ENCODE peak calls at places on chromosomes 7 and 10, in six cellular contexts. O is fibroblast of mammary gland, A is pancreas, K is bronchial epithelial cell, F is breast epithelium, V is body of pancreas. W is an unnamed sample.

GRCh38 chr10:68099736-68100135 is 9.6 kb upstream of the MYPN start:
- DNase-seq in K (peak; percentile 45), V (no peak), F (no peak), O (peak; percentile 85), A (no peak), W (peak; percentile 57)

GRCh38 chr10:77036993-77037734 is 600.4 kb downstream of the KCNMA1 start:
- DNase-seq in O (peak; percentile 22), F (no peak), K (peak; percentile 40), A (no peak), V (no peak), W (peak; percentile 53)

GRCh38 chr7:30543815-30544525 is 39.3 kb upstream of the GGCT start:
- DNase-seq in O (no peak), A (no peak), F (no peak), K (no peak), V (no peak), W (no peak)

GRCh38 chr7:129793506-129794310 is 159.1 kb downstream of the UBE2H start:
- DNase-seq in K (no peak), V (no peak), O (no peak), A (peak; percentile 33), F (no peak), W (no peak)

GRCh38 chr10:118259288-118259906 is 82.7 kb downstream of the FAM204A start:
- DNase-seq in O (peak; percentile 42), F (no peak), A (peak; percentile 62), K (peak; percentile 19), V (peak; percentile 48), W (peak; percentile 63)

GRCh38 chr7:50632561-50633413 is 67.6 kb upstream of the DDC start:
- DNase-seq in A (no peak), F (no peak), K (peak; percentile 45), V (peak; percentile 62), O (peak; percentile 56), W (peak; percentile 63)

GRCh38 chr7:47422631-47423030 is 159.3 kb downstream of the TNS3 start:
- DNase-seq in K (no peak), O (no peak), A (no peak), V (no peak), F (no peak), W (no peak)

GRCh38 chr7:42055171-42055570 is 181.8 kb downstream of the GLI3 start:
- DNase-seq in O (no peak), V (no peak), K (no peak), F (no peak), A (no peak), W (no peak)

GRCh38 chr10:79070091-79070610 is 1.4 kb downstream of the ZMIZ1 start:
- DNase-seq in V (peak; percentile 57), K (no peak), A (peak; percentile 79), F (no peak), O (no peak), W (no peak)

GRCh38 chr10:68981074-68981473 is 7.5 kb upstream of the KIFBP start:
- DNase-seq in A (no peak), O (peak; percentile 25), V (no peak), F (no peak), K (no peak), W (peak; percentile 11)

GRCh38 chr7:46972205-46972604 is 609.7 kb downstream of the TNS3 start:
- DNase-seq in A (no peak), K (peak; percentile 79), F (no peak), O (peak; percentile 69), V (no peak), W (peak; percentile 73)

GRCh38 chr7:20364815-20365214 is 34.1 kb downstream of the ITGB8 start:
- DNase-seq in A (no peak), O (no peak), F (no peak), V (no peak), K (no peak), W (no peak)

GRCh38 chr7:80935971-80936370 is 17.1 kb upstream of the SEMA3C start:
- DNase-seq in F (no peak), K (no peak), A (no peak), V (no peak), O (no peak), W (no peak)

GRCh38 chr7:101633516-101633915 is 4.4 kb upstream of the MYL10 start:
- DNase-seq in K (no peak), V (no peak), A (no peak), F (no peak), O (no peak), W (no peak)

GRCh38 chr7:42237162-42237821 is at the start of gene GLI3:
- DNase-seq in O (peak; percentile 93), K (peak; percentile 81), F (peak; percentile 85), A (peak; percentile 72), V (peak; percentile 53), W (peak; percentile 93)

GRCh38 chr10:23100331-23101030 is 5.1 kb downstream of the MSRB2 start:
- DNase-seq in K (no peak), V (no peak), F (no peak), A (no peak), O (no peak), W (no peak)

GRCh38 chr10:7529638-7530037 is 118.8 kb upstream of the SFMBT2 start:
- DNase-seq in O (no peak), K (peak; percentile 2), A (no peak), F (no peak), V (no peak), W (peak; percentile 22)

GRCh38 chr7:88927-89921 is 103.1 kb upstream of the FAM20C start:
- DNase-seq in F (no peak), O (peak; percentile 98), V (peak; percentile 35), K (peak; percentile 77), A (no peak), W (peak; percentile 69)

GRCh38 chr7:127158659-127159058 is 94.1 kb downstream of the GRM8 start:
- DNase-seq in V (no peak), F (no peak), K (peak; percentile 1), O (no peak), A (no peak), W (peak; percentile 4)

GRCh38 chr10:124685251-124685650 is 58.9 kb downstream of the FAM53B start:
- DNase-seq in A (no peak), O (no peak), F (no peak), K (no peak), V (no peak), W (no peak)

GRCh38 chr10:132563485-132564248 is 26.1 kb downstream of the INPP5A start:
- DNase-seq in A (no peak), K (no peak), F (no peak), V (no peak), O (peak; percentile 29), W (no peak)
- TF ChIP-seq CTCF in A (no peak), K (no peak), F (no peak), V (no peak), O (no peak), W (no peak)

GRCh38 chr10:123140164-123140982 is 4.6 kb downstream of the HMX3 start:
- DNase-seq in A (no peak), F (no peak), V (no peak), O (no peak), K (no peak), W (no peak)
- TF ChIP-seq CTCF in A (no peak), F (no peak), V (no peak), O (peak; percentile 4), K (peak; percentile 29), W (no peak)

DNA sequence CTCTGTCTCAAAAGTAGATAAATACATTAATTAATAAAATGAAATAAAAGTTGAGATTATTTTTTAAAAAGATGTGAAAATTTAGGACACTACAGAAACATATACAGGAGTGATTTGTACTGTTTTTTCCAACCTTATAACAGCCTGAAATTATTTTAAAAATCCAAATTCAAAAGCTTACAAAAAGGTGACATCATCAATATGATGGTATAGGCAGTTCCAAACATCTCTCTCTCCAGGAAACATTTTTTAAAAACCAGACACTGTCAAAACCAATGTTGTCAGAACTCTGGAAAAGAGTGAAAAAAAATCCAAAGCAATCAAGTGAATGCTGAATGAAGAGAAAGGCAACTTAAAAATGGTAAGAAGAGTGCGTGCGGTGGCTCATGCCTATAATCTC is 76.7 kb downstream of the HHEX start:
- DNase-seq in O (no peak), K (no peak), F (no peak), A (no peak), V (no peak), W (no peak)
- TF ChIP-seq CTCF in O (no peak), K (no peak), F (no peak), A (no peak), V (no peak), W (no peak)

GRCh38 chr10:126014309-126014708 is 117.9 kb downstream of the FANK1 start:
- DNase-seq in V (no peak), K (peak; percentile 56), F (no peak), A (no peak), O (peak; percentile 85), W (peak; percentile 30)

GRCh38 chr10:126012485-126012884 is 116.1 kb downstream of the FANK1 start:
- DNase-seq in A (no peak), K (peak; percentile 61), O (peak; percentile 54), F (no peak), V (no peak), W (peak; percentile 58)

GRCh38 chr10:126016156-126016805 is 119.9 kb downstream of the FANK1 start:
- DNase-seq in A (no peak), K (peak; percentile 62), O (no peak), F (no peak), V (no peak), W (peak; percentile 51)

GRCh38 chr10:126011995-126012394 is 115.6 kb downstream of the FANK1 start:
- DNase-seq in O (no peak), K (no peak), A (no peak), F (no peak), V (no peak), W (no peak)

DNA sequence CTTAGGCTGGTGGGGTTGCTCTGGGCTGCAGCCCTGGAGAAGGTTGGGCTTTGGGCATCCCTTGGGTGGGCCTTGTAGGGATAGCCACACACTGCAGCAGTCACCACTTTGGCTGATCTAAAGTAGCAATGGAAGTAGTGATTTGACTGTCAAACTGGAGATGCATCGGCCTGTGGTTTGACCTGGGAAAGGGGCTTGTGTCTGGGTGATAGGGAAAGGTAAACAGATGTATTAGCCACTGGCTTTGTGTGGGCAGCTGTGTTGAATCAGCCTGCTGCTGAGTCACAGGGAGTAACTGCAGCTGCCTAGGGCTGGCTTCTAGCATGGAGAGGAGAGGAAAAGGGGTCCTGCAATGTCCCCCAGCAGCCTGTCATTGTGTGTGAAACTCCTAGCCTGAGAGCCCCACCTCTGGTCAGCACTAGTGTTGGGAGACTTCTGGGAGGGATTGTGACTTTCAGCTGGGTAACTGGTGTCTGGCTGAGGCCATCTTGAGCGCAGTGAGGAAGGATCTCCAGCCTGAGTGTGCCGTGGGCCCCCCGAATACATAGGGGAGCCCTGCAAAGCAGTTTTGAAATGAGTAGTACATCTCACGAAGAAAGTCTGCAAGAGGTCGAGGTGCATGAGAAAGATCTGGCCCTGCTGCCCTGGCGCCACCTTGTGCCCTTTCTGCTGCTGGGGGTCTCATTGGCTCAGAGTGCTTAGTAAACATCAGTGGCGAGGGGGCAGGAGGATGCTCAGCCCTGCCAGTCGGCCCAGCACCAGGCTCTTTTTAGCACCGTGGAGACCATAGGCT is 117.3 kb downstream of the FANK1 start:
- DNase-seq in F (no peak), O (peak; percentile 92), A (no peak), K (peak; percentile 91), V (no peak), W (peak; percentile 85)
- TF ChIP-seq CTCF in F (no peak), O (no peak), A (no peak), K (no peak), V (no peak), W (no peak)

GRCh38 chr7:103752995-103753394 is 236.5 kb downstream of the RELN start:
- DNase-seq in O (peak; percentile 25), V (no peak), A (no peak), K (peak; percentile 48), F (no peak), W (peak; percentile 59)
- TF ChIP-seq CTCF in O (no peak), V (no peak), A (no peak), K (peak; percentile 24), F (no peak), W (peak; percentile 32)

W was measured in epithelial cell of esophagus.